ENCODE peak calls at places on chromosomes 12 and 14, in six cellular contexts. D is HFF-Myc, U is PC-3, L is fibroblast of lung, C is AG04450, H is astrocyte. B is an unnamed sample.

GRCh38 chr14:89336338-89336737 is 80.7 kb downstream of the FOXN3 start:
- DNase-seq in D (no peak), U (peak), L (no peak), C (no peak), H (no peak), B (no peak)

GRCh38 chr12:132064641-132065040 is 79.5 kb downstream of the DDX51 start:
- DNase-seq in D (no peak), U (no peak), L (no peak), C (no peak), H (no peak), B (no peak)

GRCh38 chr14:88470542-88471440 is 84.0 kb downstream of the PTPN21 start:
- DNase-seq in D (no peak), U (peak), L (peak), C (no peak), H (peak), B (no peak)

GRCh38 chr12:116690016-116690709 is 47.7 kb downstream of the SPRING1 start:
- DNase-seq in D (no peak), U (no peak), L (no peak), C (no peak), H (no peak), B (no peak)

GRCh38 chr14:67837011-67837624 is 17.5 kb downstream of the RAD51B start:
- DNase-seq in D (peak), U (peak), L (peak), C (peak), H (peak), B (no peak)

GRCh38 chr14:61188936-61189808 is 92.0 kb downstream of the TMEM30B start:
- DNase-seq in D (no peak), U (peak), L (peak), C (no peak), H (peak), B (peak)

GRCh38 chr14:90820958-90821357 is 4.7 kb upstream of the TTC7B start:
- DNase-seq in D (no peak), U (peak), L (peak), C (no peak), H (peak), B (no peak)

GRCh38 chr14:97602438-97603117 is 805.4 kb downstream of the VRK1 start:
- DNase-seq in D (no peak), U (no peak), L (no peak), C (no peak), H (no peak), B (no peak)

DNA sequence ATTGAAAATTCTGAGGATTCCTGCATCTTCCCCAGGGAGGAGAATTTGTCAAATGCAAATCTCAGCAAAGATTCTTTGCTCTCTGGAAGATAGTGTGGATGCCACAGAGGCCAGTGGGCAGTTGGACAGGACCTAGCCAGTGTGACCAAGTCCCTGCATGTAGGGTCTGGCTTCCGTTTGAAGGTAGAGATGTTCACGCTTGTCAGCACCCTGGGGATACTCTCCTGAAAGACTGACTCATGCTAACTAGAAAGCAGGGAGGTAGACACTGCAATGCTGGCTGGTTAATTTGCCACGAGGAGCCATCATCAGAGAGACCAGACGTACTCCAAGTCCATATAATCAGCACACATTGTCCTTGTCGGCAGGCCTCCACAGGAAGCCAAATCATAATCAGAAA is 130.1 kb downstream of the SAMD4A start:
- DNase-seq in D (no peak), U (no peak), L (no peak), C (no peak), H (no peak), B (no peak)
- TF ChIP-seq CTCF in D (no peak), U (no peak), L (no peak), C (no peak), H (no peak), B (no peak)

GRCh38 chr12:57176139-57176477 is 28.7 kb upstream of the LRP1-AS start:
- DNase-seq in D (no peak), U (no peak), L (no peak), C (no peak), H (no peak), B (no peak)
- TF ChIP-seq CTCF in D (peak), U (peak), L (no peak), C (no peak), H (no peak), B (peak)

GRCh38 chr14:103072595-103073366 is 11.2 kb upstream of the LBHD2 start:
- DNase-seq in D (no peak), U (no peak), L (no peak), C (no peak), H (no peak), B (no peak)
- TF ChIP-seq CTCF in D (no peak), U (no peak), L (no peak), C (no peak), H (no peak), B (no peak)

DNA sequence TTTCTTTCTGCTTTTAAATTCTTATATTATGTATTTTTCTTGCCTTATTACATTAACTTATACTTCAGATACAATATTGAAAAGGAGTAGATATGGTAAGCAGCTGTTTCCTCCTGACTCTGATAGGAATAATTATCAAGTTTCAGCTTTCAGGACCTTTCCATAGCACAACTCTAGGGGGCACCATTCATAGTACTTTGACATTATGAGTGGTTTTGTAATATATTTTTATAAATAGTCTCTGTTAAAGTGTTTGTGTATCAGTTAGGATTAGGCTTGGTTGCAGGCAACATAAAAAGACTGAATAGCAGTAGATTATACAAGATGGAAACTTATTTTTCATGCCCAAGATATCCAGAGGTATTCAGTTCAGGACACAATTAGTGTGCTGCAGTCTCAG is 27.9 kb upstream of the PARP11 start:
- DNase-seq in D (no peak), U (no peak), L (no peak), C (no peak), H (no peak), B (no peak)
- TF ChIP-seq CTCF in D (no peak), U (no peak), L (no peak), C (no peak), H (no peak), B (no peak)

B was measured in osteocyte.